ENCODE peak calls at places on chromosomes 2 and 18, in five cellular contexts. T is A549, U is WTC11, F is lung, R is heart right ventricle. V is an unnamed sample.

GRCh38 chr2:135985826-135986393 is 484 bp upstream of the DARS1 start:
- DNase-seq in T (no peak), F (no peak), R (no peak), U (no peak), V (peak)

GRCh38 chr2:200523158-200523557 is 2.8 kb upstream of the SGO2 start:
- DNase-seq in F (no peak), T (no peak), R (no peak), U (no peak), V (no peak)

GRCh38 chr2:144516981-144517824 is 2.7 kb downstream of the ZEB2 start:
- DNase-seq in U (no peak), F (no peak), R (peak), T (peak), V (peak)

GRCh38 chr2:11505652-11506610 is 27.9 kb upstream of the GREB1 start:
- DNase-seq in F (no peak), R (no peak), U (no peak), T (no peak), V (no peak)

GRCh38 chr2:156399224-156399949 is 36.8 kb upstream of the GPD2 start:
- DNase-seq in R (no peak), U (peak), F (peak), T (no peak), V (no peak)

GRCh38 chr18:45650321-45650720 is 35.0 kb downstream of the SLC14A2 start:
- DNase-seq in U (no peak), T (no peak), R (no peak), F (no peak), V (no peak)

GRCh38 chr2:208077286-208077685 is 47.0 kb downstream of the CRYGD start:
- DNase-seq in T (no peak), R (no peak), U (no peak), F (no peak), V (no peak)

GRCh38 chr2:130337735-130338325 is 4.9 kb upstream of the IMP4 start:
- DNase-seq in R (no peak), T (no peak), F (no peak), U (no peak), V (no peak)

GRCh38 chr2:41904459-41904858 is 143.4 kb upstream of the PKDCC start:
- DNase-seq in F (no peak), U (no peak), R (no peak), T (no peak), V (no peak)

GRCh38 chr2:84217446-84217845 is 241.6 kb downstream of the SUCLG1 start:
- DNase-seq in F (no peak), R (no peak), T (no peak), U (no peak), V (no peak)

GRCh38 chr2:217449436-217449835 is 553.4 kb downstream of the TNS1 start:
- DNase-seq in R (no peak), U (no peak), T (no peak), F (no peak), V (no peak)

GRCh38 chr2:121562269-121563176 is 31.8 kb downstream of the RNU4ATAC start:
- DNase-seq in R (no peak), F (no peak), T (no peak), U (no peak), V (peak)

GRCh38 chr2:38146302-38146916 is 70.5 kb upstream of the CYP1B1 start:
- DNase-seq in R (peak), U (no peak), F (no peak), T (peak), V (peak)

GRCh38 chr2:237613679-237614078 is 13.7 kb upstream of the LRRFIP1 start:
- DNase-seq in T (no peak), U (no peak), F (no peak), R (no peak), V (no peak)

GRCh38 chr18:24121625-24122024 is 17.2 kb upstream of the CABYR start:
- DNase-seq in R (no peak), T (no peak), U (no peak), F (no peak), V (no peak)

GRCh38 chr2:217387776-217388381 is 528.0 kb upstream of the TNP1 start:
- DNase-seq in F (no peak), T (peak), R (peak), U (no peak), V (no peak)

GRCh38 chr2:171811229-171811628 is 82.8 kb downstream of the SLC25A12 start:
- DNase-seq in U (no peak), F (no peak), T (peak), R (no peak), V (no peak)

GRCh38 chr2:188788621-188789020 is 185.6 kb upstream of the COL3A1 start:
- DNase-seq in F (peak), U (no peak), T (peak), R (peak), V (no peak)

GRCh38 chr2:11949732-11950503 is 203.5 kb downstream of the LPIN1 start:
- DNase-seq in U (no peak), R (no peak), F (no peak), T (no peak), V (no peak)

GRCh38 chr2:164606557-164606956 is 14.7 kb downstream of the GRB14 start:
- DNase-seq in F (no peak), T (no peak), U (no peak), R (no peak), V (no peak)

GRCh38 chr2:237923507-237924163 is 43.2 kb upstream of the UBE2F start:
- DNase-seq in F (peak), U (peak), T (peak), R (peak), V (peak)

GRCh38 chr2:105859694-105859951 is 114.9 kb downstream of the NCK2 start:
- DNase-seq in U (no peak), F (no peak), T (no peak), R (no peak), V (no peak)

GRCh38 chr2:121360566-121361300 is 75.7 kb upstream of the TFCP2L1 start:
- DNase-seq in F (peak), U (no peak), T (peak), R (no peak), V (no peak)

GRCh38 chr2:69625078-69625788 is 18.3 kb downstream of the AAK1 start:
- DNase-seq in T (no peak), R (no peak), F (no peak), U (no peak), V (no peak)

GRCh38 chr18:48084041-48084757 is 153.7 kb upstream of the SMAD2 start:
- DNase-seq in R (no peak), T (no peak), F (no peak), U (no peak), V (no peak)

GRCh38 chr2:157592983-157593382 is 35.7 kb downstream of the ACVR1C start:
- DNase-seq in R (no peak), T (peak), U (no peak), F (no peak), V (no peak)

GRCh38 chr2:24021122-24021998 is 11.5 kb downstream of the MFSD2B start:
- DNase-seq in U (peak), F (no peak), T (peak), R (no peak), V (no peak)

GRCh38 chr18:59232309-59233016 is 12.5 kb downstream of the GRP start:
- DNase-seq in R (no peak), T (no peak), F (no peak), U (no peak), V (no peak)

GRCh38 chr2:71610671-71611070 is 157.3 kb downstream of the DYSF start:
- DNase-seq in T (no peak), F (peak), R (no peak), U (peak), V (no peak)

GRCh38 chr18:55264108-55264507 is 304.8 kb upstream of the CCDC68 start:
- DNase-seq in F (no peak), R (no peak), T (no peak), U (no peak), V (no peak)

GRCh38 chr2:23606968-23607367 is 222.0 kb downstream of the KLHL29 start:
- DNase-seq in T (no peak), R (no peak), U (no peak), F (no peak), V (no peak)

GRCh38 chr2:176129013-176129796 is at the start of gene HOXD8:
- DNase-seq in T (peak), R (no peak), F (no peak), U (peak), V (no peak)

DNA sequence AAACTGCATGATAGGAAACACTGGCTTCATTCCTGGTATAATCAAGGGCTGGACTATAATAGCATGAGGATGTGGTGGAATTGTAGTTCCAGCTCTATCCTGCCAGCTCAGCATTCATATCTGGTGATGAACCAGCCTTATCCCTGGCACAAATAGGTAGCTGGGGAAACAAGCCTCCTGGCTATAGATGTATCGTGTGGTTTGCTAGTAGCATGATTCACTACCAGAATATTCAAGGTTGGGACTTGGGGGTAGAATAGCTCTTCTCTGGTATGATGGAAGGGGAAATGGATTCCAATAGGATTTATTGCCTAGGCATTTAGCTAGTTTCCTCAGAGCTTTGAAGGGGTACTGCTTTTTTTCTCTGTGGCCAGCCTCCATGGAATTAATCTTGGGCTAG is 532.8 kb downstream of the FBXO15 start:
- DNase-seq in U (no peak), F (no peak), R (no peak), T (peak), V (no peak)
- TF ChIP-seq CTCF in U (no peak), F (no peak), R (no peak), T (no peak), V (no peak)

GRCh38 chr18:70015127-70015526 is 67.5 kb upstream of the CD226 start:
- DNase-seq in U (no peak), T (no peak), F (no peak), R (peak), V (no peak)

GRCh38 chr18:70021498-70021897 is 73.8 kb upstream of the CD226 start:
- DNase-seq in F (no peak), U (no peak), R (no peak), T (no peak), V (no peak)

GRCh38 chr18:70022636-70023035 is 75.0 kb upstream of the CD226 start:
- DNase-seq in R (no peak), U (no peak), F (no peak), T (no peak), V (no peak)

GRCh38 chr18:70021043-70021442 is 73.4 kb upstream of the CD226 start:
- DNase-seq in F (no peak), T (no peak), U (no peak), R (no peak), V (no peak)

DNA sequence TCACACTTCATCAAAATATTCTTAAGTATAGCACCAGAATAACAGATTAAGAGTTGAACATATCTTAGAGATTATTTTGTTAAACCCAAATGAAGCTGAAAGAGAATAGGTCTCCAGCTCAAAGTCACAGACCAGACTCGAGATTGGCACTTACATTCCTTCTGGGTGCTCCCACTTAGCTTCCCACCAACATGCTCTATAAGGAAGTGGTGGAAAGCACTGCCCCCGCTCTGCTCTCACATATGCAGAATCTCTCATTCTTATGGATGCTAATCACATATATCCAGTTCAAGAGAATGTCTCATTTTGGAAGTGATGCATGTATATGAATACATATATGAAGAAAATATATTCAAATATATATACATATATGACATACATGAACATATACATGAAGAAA is 71.5 kb upstream of the CD226 start:
- DNase-seq in T (no peak), U (no peak), R (no peak), F (no peak), V (no peak)
- TF ChIP-seq CTCF in T (no peak), U (no peak), R (no peak), F (no peak), V (no peak)

DNA sequence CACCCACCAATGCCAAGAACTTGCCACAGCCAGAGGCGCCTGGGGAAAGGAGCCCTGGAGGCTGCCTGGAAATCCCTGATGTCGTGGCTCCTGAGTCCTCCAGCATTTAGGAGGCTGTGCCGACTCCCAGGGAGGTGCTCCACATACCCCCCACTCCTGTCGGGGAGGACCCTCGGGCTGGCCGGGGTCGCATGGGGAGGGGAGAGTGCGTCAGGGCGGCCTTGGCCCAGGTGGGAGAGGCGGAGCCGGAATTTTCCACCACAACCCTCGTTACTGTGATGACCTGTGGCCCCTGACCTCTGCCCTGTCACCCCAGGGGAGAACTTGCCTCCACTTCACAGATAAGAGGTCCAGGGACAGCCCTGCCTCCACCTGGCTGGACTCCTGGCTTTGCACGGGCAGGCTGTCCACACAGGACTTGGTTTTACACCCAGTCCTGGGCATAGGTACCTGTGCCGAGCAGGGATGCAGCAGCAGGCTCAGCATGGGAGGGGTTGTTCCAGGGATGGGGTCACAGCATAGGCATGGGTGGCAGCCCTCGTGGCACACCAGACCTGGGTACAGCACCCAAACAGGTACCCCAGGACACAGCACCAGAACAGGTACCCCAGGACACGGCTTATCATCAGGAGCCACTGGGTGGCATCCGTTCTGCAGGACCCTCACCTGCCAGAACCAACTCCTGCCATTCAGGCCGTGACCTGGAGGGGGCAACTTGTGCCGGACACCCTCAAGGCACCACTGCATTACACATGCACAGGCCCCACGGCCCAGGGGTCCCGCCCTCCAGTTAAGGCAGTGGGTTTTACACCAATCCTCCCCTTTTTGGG is 12.3 kb upstream of the AGXT start:
- DNase-seq in T (peak), F (no peak), R (no peak), U (peak), V (no peak)
- TF ChIP-seq CTCF in T (no peak), F (no peak), R (peak), U (peak), V (no peak)

DNA sequence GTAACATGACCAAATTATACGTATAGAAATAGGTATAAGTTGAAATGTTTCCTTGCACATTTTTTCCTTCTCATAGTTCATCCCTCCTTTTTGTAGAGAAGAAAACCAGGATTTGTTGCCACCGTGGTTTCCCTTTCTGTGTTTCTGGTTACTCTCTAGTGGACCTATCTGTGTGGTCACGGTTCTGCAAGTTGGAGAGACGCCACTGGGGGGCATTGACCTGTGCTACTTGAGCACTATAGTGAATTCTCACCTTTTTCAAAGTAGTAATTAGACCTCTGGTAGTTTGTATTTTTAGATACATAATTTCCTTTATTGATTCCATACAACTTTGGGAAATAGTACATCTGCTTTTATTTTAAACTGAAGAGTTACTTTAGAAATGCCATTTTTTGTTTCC is 444.8 kb downstream of the PTPRM start:
- DNase-seq in U (peak), F (no peak), T (no peak), R (no peak), V (no peak)
- TF ChIP-seq CTCF in U (no peak), F (no peak), T (no peak), R (no peak), V (no peak)